ENCODE peak calls at places on chromosomes 1 and 21, in eight cellular contexts. E, B, K, T, M, I, D and N are unnamed samples.

GRCh38 chr1:53641481-53642214 is 97.3 kb downstream of the GLIS1 start:
- DNase-seq in D (no peak), E (no peak), B (no peak), M (no peak), T (no peak), I (no peak), K (no peak), N (no peak)

GRCh38 chr1:85734961-85735360 is 26.7 kb upstream of the ZNHIT6 start:
- DNase-seq in K (no peak), E (no peak), D (peak; percentile 18), T (no peak), B (no peak), M (no peak), I (no peak), N (no peak)

GRCh38 chr1:178628637-178629548 is 96.2 kb upstream of the RALGPS2 start:
- DNase-seq in M (no peak), T (no peak), K (peak; percentile 33), B (no peak), E (no peak), I (no peak), D (no peak), N (no peak)

GRCh38 chr21:35565204-35565611 is 495.1 kb downstream of the SETD4 start:
- DNase-seq in T (no peak), I (no peak), E (no peak), M (no peak), B (peak; percentile 27), D (no peak), K (peak; percentile 44), N (no peak)

GRCh38 chr1:168708698-168709406 is 20.2 kb downstream of the DPT start:
- DNase-seq in I (no peak), M (no peak), K (no peak), B (no peak), D (no peak), T (no peak), E (no peak), N (no peak)

GRCh38 chr1:196651637-196652215 is at the start of gene CFH:
- DNase-seq in D (no peak), E (no peak), M (no peak), K (peak; percentile 10), B (no peak), T (no peak), I (peak; percentile 14), N (no peak)

GRCh38 chr1:15355968-15356621 is 53.6 kb upstream of the EFHD2 start:
- DNase-seq in I (no peak), T (no peak), E (no peak), M (no peak), K (no peak), B (no peak), D (no peak), N (no peak)

GRCh38 chr1:240866724-240867123 is 254.8 kb upstream of the GREM2 start:
- DNase-seq in T (no peak), E (no peak), M (no peak), B (no peak), D (no peak), K (no peak), I (no peak), N (no peak)

GRCh38 chr1:231272173-231272572 is 31.2 kb downstream of the GNPAT start:
- DNase-seq in B (no peak), D (no peak), K (no peak), E (peak; percentile 50), M (no peak), T (no peak), I (no peak), N (no peak)

GRCh38 chr1:20164694-20165202 is 21.1 kb upstream of the UBXN10 start:
- DNase-seq in D (no peak), T (no peak), E (no peak), I (peak; percentile 30), M (no peak), K (peak; percentile 43), B (peak; percentile 60), N (no peak)

GRCh38 chr1:65459397-65459768 is 38.9 kb downstream of the LEPR start:
- DNase-seq in T (peak; percentile 55), K (no peak), M (no peak), I (no peak), B (no peak), E (peak; percentile 19), D (no peak), N (no peak)

GRCh38 chr1:160168609-160169369 is 17.4 kb downstream of the ATP1A4 start:
- DNase-seq in D (no peak), B (no peak), K (no peak), T (no peak), I (no peak), M (no peak), E (no peak), N (no peak)

GRCh38 chr1:28190996-28191645 is 14.6 kb upstream of the PTAFR start:
- DNase-seq in K (peak; percentile 34), M (no peak), T (no peak), E (no peak), I (no peak), B (no peak), D (no peak), N (no peak)

GRCh38 chr1:203093754-203094410 is 8.1 kb upstream of the MYOG start:
- DNase-seq in T (no peak), I (no peak), K (no peak), M (no peak), B (no peak), D (no peak), E (no peak), N (no peak)

GRCh38 chr1:32761253-32761877 is 55.8 kb downstream of the YARS1 start:
- DNase-seq in D (peak; percentile 80), I (peak; percentile 74), E (no peak), B (peak; percentile 77), M (peak; percentile 85), K (no peak), T (no peak), N (no peak)

GRCh38 chr21:38993561-38993960 is 187.8 kb downstream of the ETS2 start:
- DNase-seq in I (peak; percentile 57), D (peak; percentile 52), B (peak; percentile 49), E (no peak), K (peak; percentile 77), M (peak; percentile 89), T (no peak), N (no peak)

GRCh38 chr1:109516872-109517271 is 7.3 kb upstream of the AMIGO1 start:
- DNase-seq in M (no peak), E (no peak), T (no peak), B (no peak), D (peak; percentile 56), I (peak; percentile 53), K (no peak), N (no peak)

GRCh38 chr1:109521465-109521951 is 12.0 kb upstream of the AMIGO1 start:
- DNase-seq in E (no peak), B (no peak), T (no peak), D (no peak), I (no peak), M (no peak), K (no peak), N (no peak)

GRCh38 chr1:109513110-109513702 is 3.7 kb upstream of the AMIGO1 start:
- DNase-seq in B (no peak), T (no peak), K (no peak), I (no peak), M (no peak), E (no peak), D (no peak), N (no peak)

GRCh38 chr1:109514846-109515245 is 5.3 kb upstream of the AMIGO1 start:
- DNase-seq in K (no peak), M (no peak), I (no peak), T (no peak), E (no peak), D (no peak), B (no peak), N (no peak)

DNA sequence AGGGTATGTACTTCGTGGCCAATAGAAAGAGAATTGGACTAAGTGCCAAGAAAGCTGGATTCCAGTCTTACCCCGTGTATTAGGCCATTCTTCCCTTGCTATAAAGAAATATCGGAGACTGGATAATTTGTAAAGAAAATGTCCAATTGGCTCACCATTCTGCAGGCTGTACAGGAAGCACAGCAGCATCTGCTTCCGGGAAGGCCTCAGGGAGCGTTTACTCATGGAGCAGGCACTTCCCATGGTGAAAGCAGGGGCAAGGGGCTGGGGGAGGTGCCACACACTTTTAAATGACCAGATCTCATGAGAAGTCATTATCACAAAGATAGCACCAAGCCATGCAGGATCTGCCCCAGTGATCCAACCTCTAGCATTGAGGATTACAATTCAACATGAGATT is 7.8 kb upstream of the AMIGO1 start:
- DNase-seq in T (no peak), D (no peak), K (no peak), B (no peak), I (no peak), E (no peak), M (no peak), N (no peak)
- H3K4me1 ChIP-seq in T (no peaks in the 10 kb centered on the region), D (peaks cover 4% of the 10 kb centered on the region), K (no peaks in the 10 kb centered on the region), B (no peaks in the 10 kb centered on the region), I (no peaks in the 10 kb centered on the region), E (no peaks in the 10 kb centered on the region), M (no peaks in the 10 kb centered on the region), N (no peaks in the 10 kb centered on the region)

DNA sequence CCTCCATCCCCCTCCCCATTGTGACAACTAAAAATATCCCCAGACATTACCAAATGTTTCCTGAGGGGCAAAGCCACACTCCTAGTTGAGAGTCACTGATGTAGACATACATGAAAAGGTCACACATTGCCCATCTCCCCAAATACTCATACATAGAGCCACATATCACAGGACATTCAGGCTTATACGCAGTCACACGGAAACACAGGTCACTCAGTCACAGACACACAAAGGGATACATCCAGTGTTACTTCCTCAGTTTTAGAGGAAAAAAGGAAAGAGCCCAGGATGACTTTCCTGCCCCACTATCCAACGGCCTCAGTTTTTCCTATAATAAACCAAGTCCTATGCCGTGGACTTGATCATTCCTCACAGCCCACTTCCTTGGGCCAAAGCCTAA is 1.9 kb downstream of the SLC39A1 start:
- DNase-seq in D (no peak), T (no peak), I (no peak), M (no peak), K (no peak), E (no peak), B (no peak), N (no peak)
- H3K36me3 ChIP-seq in D (peaks cover 11% of the 10 kb centered on the region), T (peaks cover 20% of the 10 kb centered on the region), I (no peaks in the 10 kb centered on the region), M (no peaks in the 10 kb centered on the region), K (peaks cover 5% of the 10 kb centered on the region), E (no peaks in the 10 kb centered on the region), B (peaks cover 3% of the 10 kb centered on the region), N (peaks cover 13% of the 10 kb centered on the region)

GRCh38 chr1:161196521-161197451 is 2.1 kb downstream of the ADAMTS4 start:
- DNase-seq in K (peak; percentile 52), M (no peak), T (no peak), I (no peak), E (no peak), B (no peak), D (no peak), N (no peak)
- H3K4me1 ChIP-seq in K (peaks cover 35% of the 10 kb centered on the region), M (no peaks in the 10 kb centered on the region), T (peaks cover 48% of the 10 kb centered on the region), I (peaks cover 10% of the 10 kb centered on the region), E (peaks cover 48% of the 10 kb centered on the region), B (no peaks in the 10 kb centered on the region), D (no peaks in the 10 kb centered on the region), N (peaks cover 24% of the 10 kb centered on the region)

GRCh38 chr1:41078193-41078592 is 56.7 kb upstream of the SLFNL1 start:
- DNase-seq in E (no peak), K (no peak), T (no peak), B (no peak), D (no peak), I (no peak), M (no peak), N (no peak)

GRCh38 chr1:41078616-41079015 is 57.1 kb upstream of the SLFNL1 start:
- DNase-seq in D (no peak), M (no peak), B (no peak), I (no peak), T (no peak), K (no peak), E (no peak), N (no peak)

GRCh38 chr1:41072051-41072450 is 50.5 kb upstream of the SLFNL1 start:
- DNase-seq in B (no peak), D (no peak), E (no peak), K (no peak), M (no peak), I (no peak), T (no peak), N (no peak)

GRCh38 chr1:41073971-41074370 is 52.4 kb upstream of the SLFNL1 start:
- DNase-seq in M (no peak), D (no peak), B (no peak), T (no peak), K (no peak), E (no peak), I (no peak), N (no peak)
- H3K36me3 ChIP-seq in M (no peaks in the 10 kb centered on the region), D (no peaks in the 10 kb centered on the region), B (no peaks in the 10 kb centered on the region), T (peaks cover 9% of the 10 kb centered on the region), K (no peaks in the 10 kb centered on the region), E (no peaks in the 10 kb centered on the region), I (no peaks in the 10 kb centered on the region), N (no peaks in the 10 kb centered on the region)